ENCODE peak calls at places on chromosome 13, in eight cellular contexts. R is astrocyte, Z is heart right ventricle, T is colonic mucosa, G is tibial artery, C is brain microvascular endothelial cell, M is right lobe of liver, V is uterus. Y is an unnamed sample.

GRCh38 chr13:20823071-20823470 is 49.3 kb upstream of the EEF1AKMT1 start:
- DNase-seq in Z (no peak), G (no peak), T (no peak), M (no peak), C (no peak), V (no peak), R (no peak), Y (no peak)

GRCh38 chr13:28755546-28755870 is 36.7 kb upstream of the SLC46A3 start:
- DNase-seq in G (no peak), T (no peak), C (no peak), Z (no peak), M (no peak), R (no peak), V (no peak), Y (no peak)

GRCh38 chr13:30714629-30715028 is 20.7 kb upstream of the ALOX5AP start:
- DNase-seq in Z (no peak), M (no peak), R (no peak), T (no peak), G (no peak), C (no peak), V (no peak), Y (no peak)

GRCh38 chr13:76790519-76791289 is 95.5 kb downstream of the KCTD12 start:
- DNase-seq in C (no peak), V (no peak), Z (peak; percentile 17), G (no peak), M (no peak), T (no peak), R (no peak), Y (no peak)

GRCh38 chr13:25281193-25281936 is 5.9 kb downstream of the MTMR6 start:
- DNase-seq in R (no peak), T (no peak), V (no peak), G (no peak), Z (no peak), C (no peak), M (no peak), Y (no peak)

GRCh38 chr13:30370146-30370545 is 52.1 kb upstream of the UBE2L5 start:
- DNase-seq in T (no peak), G (no peak), M (no peak), R (no peak), Z (no peak), C (no peak), V (no peak), Y (no peak)

GRCh38 chr13:36414461-36414860 is 17.8 kb upstream of the CCNA1 start:
- DNase-seq in V (no peak), G (no peak), R (no peak), Z (no peak), T (no peak), M (no peak), C (no peak), Y (no peak)

GRCh38 chr13:20499986-20500385 is 25.7 kb downstream of the CRYL1 start:
- DNase-seq in M (no peak), G (no peak), Z (no peak), C (no peak), T (no peak), R (no peak), V (no peak), Y (no peak)

GRCh38 chr13:79987761-79988160 is 353.2 kb downstream of the SPRY2 start:
- DNase-seq in C (no peak), Z (no peak), R (no peak), M (no peak), G (no peak), T (no peak), V (no peak), Y (peak; percentile 68)

GRCh38 chr13:20990910-20991525 is 70.4 kb downstream of the LATS2 start:
- DNase-seq in R (no peak), M (no peak), G (no peak), C (no peak), V (no peak), Z (no peak), T (no peak), Y (no peak)

GRCh38 chr13:39379667-39380655 is 223.0 kb downstream of the LHFPL6 start:
- DNase-seq in G (no peak), T (no peak), M (no peak), Z (no peak), R (peak; percentile 31), V (no peak), C (no peak), Y (peak; percentile 12)

GRCh38 chr13:46555722-46556121 is 2.8 kb downstream of the LRCH1 start:
- DNase-seq in G (no peak), R (no peak), Z (no peak), V (no peak), C (no peak), T (no peak), M (no peak), Y (no peak)

GRCh38 chr13:42478531-42479156 is 95.3 kb upstream of the TNFSF11 start:
- DNase-seq in R (no peak), G (no peak), C (peak; percentile 60), T (no peak), V (no peak), Z (no peak), M (no peak), Y (peak; percentile 44)

GRCh38 chr13:21675095-21676007 is 4.5 kb downstream of the FGF9 start:
- DNase-seq in Z (peak; percentile 43), R (no peak), M (peak; percentile 45), T (peak; percentile 61), C (no peak), V (no peak), G (no peak), Y (no peak)

GRCh38 chr13:93098972-93099371 is 127.6 kb upstream of the GPC6 start:
- DNase-seq in V (no peak), C (no peak), M (no peak), Z (no peak), G (no peak), T (peak; percentile 25), R (no peak), Y (no peak)

GRCh38 chr13:73401769-73402168 is 343.0 kb downstream of the KLF5 start:
- DNase-seq in G (no peak), T (no peak), V (no peak), M (no peak), R (no peak), C (no peak), Z (no peak), Y (no peak)

GRCh38 chr13:30818323-30818960 is 83.1 kb downstream of the ALOX5AP start:
- DNase-seq in R (peak; percentile 100), V (peak; percentile 76), Z (no peak), M (no peak), T (no peak), C (peak; percentile 82), G (peak; percentile 79), Y (peak; percentile 90)

GRCh38 chr13:97000295-97000925 is 6.1 kb upstream of the OXGR1 start:
- DNase-seq in R (peak; percentile 45), G (no peak), T (no peak), Z (no peak), V (no peak), C (no peak), M (no peak), Y (no peak)

GRCh38 chr13:44141725-44142539 is 231.7 kb upstream of the SERP2 start:
- DNase-seq in M (peak; percentile 99), G (peak; percentile 95), V (peak; percentile 99), T (peak; percentile 97), C (peak; percentile 93), R (peak; percentile 83), Z (peak; percentile 98), Y (peak; percentile 79)

GRCh38 chr13:44140146-44140545 is 233.5 kb upstream of the SERP2 start:
- DNase-seq in R (no peak), V (no peak), Z (no peak), M (no peak), C (no peak), T (peak; percentile 76), G (no peak), Y (no peak)

GRCh38 chr13:44141213-44141724 is 232.4 kb upstream of the SERP2 start:
- DNase-seq in T (peak; percentile 40), V (no peak), Z (no peak), R (no peak), G (no peak), M (no peak), C (no peak), Y (peak; percentile 74)

GRCh38 chr13:44142540-44142867 is 231.1 kb upstream of the SERP2 start:
- DNase-seq in G (no peak), M (no peak), C (no peak), V (no peak), R (no peak), T (peak; percentile 32), Z (no peak), Y (no peak)

GRCh38 chr13:44142911-44143665 is 230.5 kb upstream of the SERP2 start:
- DNase-seq in G (no peak), Z (no peak), C (peak; percentile 80), M (no peak), R (peak; percentile 73), T (no peak), V (no peak), Y (peak; percentile 97)
- H3K4me3 ChIP-seq in G (peak overlapping the region; percentile 54), Z (peak overlapping the region; percentile 58), C (peak overlapping the region; percentile 59), M (peak overlapping the region; percentile 65), R (no peak overlapping the region), T (peak overlapping the region; percentile 39), V (peak overlapping the region; percentile 50), Y (peak overlapping the region; percentile 59)

GRCh38 chr13:41061075-41061913 is at the start of gene WBP4:
- DNase-seq in R (peak; percentile 90), T (peak; percentile 98), M (peak; percentile 97), V (peak; percentile 94), C (peak; percentile 93), G (peak; percentile 96), Z (peak; percentile 97), Y (peak; percentile 86)
- TF ChIP-seq CTCF in R (no peak), T (no peak), M (no peak), V (peak; percentile 38), C (peak; percentile 28), G (peak; percentile 6), Z (peak; percentile 29), Y (peak; percentile 18)

DNA sequence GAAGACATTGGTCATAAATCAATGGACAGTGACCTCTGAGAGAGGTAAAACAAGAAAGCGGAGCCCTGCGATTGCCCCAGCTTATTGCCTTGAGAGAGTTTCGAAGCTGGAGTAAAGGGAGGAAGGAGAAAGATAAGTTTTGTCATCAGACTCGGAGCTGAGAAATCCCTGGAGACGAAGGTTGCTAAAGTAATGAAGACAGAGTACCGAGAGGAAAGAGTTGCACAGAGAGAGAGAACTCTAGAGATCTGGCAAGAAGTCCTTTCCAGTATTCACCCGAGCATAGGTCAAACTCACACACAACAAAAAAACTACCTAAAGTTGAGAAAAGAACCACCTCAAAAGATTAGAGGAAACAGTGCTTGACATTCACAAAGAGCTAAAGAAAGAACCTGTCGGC is 472.0 kb downstream of the DACH1 start:
- DNase-seq in R (no peak), M (no peak), G (no peak), Z (no peak), V (no peak), T (no peak), C (no peak), Y (no peak)
- H3K27me3 ChIP-seq in R (no peaks in the 10 kb centered on the region), M (no peaks in the 10 kb centered on the region), G (no peaks in the 10 kb centered on the region), Z (no peaks in the 10 kb centered on the region), V (no peaks in the 10 kb centered on the region), T (no peaks in the 10 kb centered on the region), C (no peaks in the 10 kb centered on the region), Y (no peaks in the 10 kb centered on the region)

DNA sequence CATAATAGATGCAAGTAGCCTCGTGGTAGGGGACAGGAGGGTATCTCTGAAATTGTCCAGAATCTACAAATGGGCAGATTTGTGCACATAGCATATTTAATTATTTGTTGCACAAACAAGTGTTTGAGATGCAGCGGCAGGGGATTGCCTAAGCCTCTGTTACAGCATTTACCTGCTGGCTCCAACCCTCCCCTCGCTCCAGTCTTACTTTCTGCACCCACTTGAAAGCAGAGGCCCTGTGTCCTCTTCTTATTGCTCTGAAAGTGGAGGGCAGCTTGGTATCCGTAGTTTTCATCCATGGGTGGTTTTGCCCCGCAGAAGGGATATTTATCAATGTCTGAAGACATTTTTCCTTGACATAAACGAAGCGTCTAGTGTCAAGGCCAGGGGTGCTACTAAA is 73.0 kb upstream of the STK24 start:
- DNase-seq in V (no peak), M (no peak), T (no peak), C (no peak), Z (no peak), R (no peak), G (no peak), Y (no peak)
- H3K4me3 ChIP-seq in V (no peak overlapping the region), M (no peak overlapping the region), T (no peak overlapping the region), C (no peak overlapping the region), Z (no peak overlapping the region), R (no peak overlapping the region), G (no peak overlapping the region), Y (no peak overlapping the region)